ENCODE peak calls at places on chromosomes 12 and 14, in ten cellular contexts. Z is AG04450, O is right cardiac atrium, F is HepG2, S is SK-N-SH, G is adrenal gland, B is mucosa of descending colon, M is NT2/D1, U is psoas muscle, V is tibial nerve. L is an unnamed sample. For H3K9me3, the result is how much of the 10 kb centered on the place peaks cover.

GRCh38 chr14:69129264-69129880 is 23.5 kb downstream of the DCAF5 start:
- DNase-seq in Z (peak), O (peak), F (peak), S (peak), G (peak), B (peak), M (peak), U (peak), V (peak), L (peak)

GRCh38 chr12:10717410-10717809 is 5.7 kb downstream of the YBX3 start:
- DNase-seq in Z (no peak), O (no peak), F (no peak), S (no peak), G (no peak), B (no peak), M (no peak), U (no peak), V (no peak), L (no peak)

GRCh38 chr14:101127239-101127638 is 223.7 kb upstream of the RTL1 start:
- DNase-seq in Z (no peak), O (no peak), F (no peak), S (peak), G (no peak), B (no peak), M (no peak), U (no peak), V (no peak), L (no peak)

GRCh38 chr14:64992328-64992885 is 5.7 kb downstream of the FNTB start:
- DNase-seq in Z (no peak), O (no peak), F (no peak), S (no peak), G (no peak), B (no peak), M (no peak), U (no peak), V (no peak), L (no peak)

GRCh38 chr14:80313806-80314205 is 102.5 kb upstream of the DIO2 start:
- DNase-seq in Z (peak), O (no peak), F (no peak), S (no peak), G (no peak), B (no peak), M (no peak), U (no peak), V (no peak), L (no peak)

GRCh38 chr12:4809449-4810218 is 89.4 kb downstream of the GALNT8 start:
- DNase-seq in Z (no peak), O (peak), F (no peak), S (peak), G (no peak), B (no peak), M (peak), U (peak), V (no peak), L (no peak)

GRCh38 chr14:24058260-24058950 is 6.6 kb downstream of the CARMIL3 start:
- DNase-seq in Z (peak), O (no peak), F (peak), S (peak), G (peak), B (peak), M (no peak), U (peak), V (peak), L (peak)

GRCh38 chr14:75279739-75280447 is 1.3 kb downstream of the FOS start:
- DNase-seq in Z (no peak), O (peak), F (no peak), S (peak), G (peak), B (no peak), M (no peak), U (peak), V (no peak), L (no peak)

GRCh38 chr12:55697686-55698085 is 10.0 kb downstream of the ITGA7 start:
- DNase-seq in Z (no peak), O (no peak), F (no peak), S (no peak), G (peak), B (no peak), M (no peak), U (no peak), V (no peak), L (no peak)

GRCh38 chr14:94474581-94475031 is 1.4 kb downstream of the SERPINA9 start:
- DNase-seq in Z (no peak), O (no peak), F (no peak), S (no peak), G (no peak), B (no peak), M (peak), U (no peak), V (no peak), L (no peak)

GRCh38 chr12:124754491-124754890 is 109.2 kb downstream of the SCARB1 start:
- DNase-seq in Z (no peak), O (no peak), F (no peak), S (no peak), G (no peak), B (no peak), M (no peak), U (no peak), V (no peak), L (no peak)

GRCh38 chr14:58572092-58572853 is 65.5 kb upstream of the DACT1 start:
- DNase-seq in Z (peak), O (no peak), F (peak), S (no peak), G (no peak), B (no peak), M (no peak), U (no peak), V (no peak), L (no peak)

GRCh38 chr12:77097846-77098245 is 32.5 kb upstream of the E2F7 start:
- DNase-seq in Z (no peak), O (no peak), F (no peak), S (no peak), G (no peak), B (no peak), M (no peak), U (no peak), V (no peak), L (no peak)

GRCh38 chr14:103155013-103155412 is 31.8 kb downstream of the TNFAIP2 start:
- DNase-seq in Z (no peak), O (peak), F (peak), S (peak), G (peak), B (peak), M (no peak), U (peak), V (peak), L (no peak)

GRCh38 chr12:71865166-71865713 is 25.7 kb downstream of the TBC1D15 start:
- DNase-seq in Z (peak), O (no peak), F (no peak), S (no peak), G (no peak), B (no peak), M (no peak), U (peak), V (no peak), L (no peak)

GRCh38 chr12:115070313-115070712 is 386.3 kb upstream of the TBX3 start:
- DNase-seq in Z (no peak), O (no peak), F (no peak), S (no peak), G (no peak), B (no peak), M (no peak), U (no peak), V (no peak), L (no peak)

GRCh38 chr12:113259499-113259953 is 38.3 kb downstream of the TPCN1 start:
- DNase-seq in Z (no peak), O (peak), F (peak), S (peak), G (peak), B (peak), M (no peak), U (peak), V (peak), L (no peak)

GRCh38 chr14:98198385-98198784 is 1073.6 kb downstream of the BCL11B start:
- DNase-seq in Z (no peak), O (no peak), F (no peak), S (no peak), G (no peak), B (no peak), M (no peak), U (no peak), V (no peak), L (peak)

GRCh38 chr14:55425091-55425490 is 13.5 kb upstream of the ATG14 start:
- DNase-seq in Z (no peak), O (no peak), F (no peak), S (no peak), G (no peak), B (no peak), M (no peak), U (no peak), V (no peak), L (no peak)

GRCh38 chr12:122096591-122097149 is 18.1 kb downstream of the MLXIP start:
- DNase-seq in Z (no peak), O (no peak), F (no peak), S (no peak), G (peak), B (no peak), M (no peak), U (peak), V (no peak), L (no peak)

GRCh38 chr12:76611533-76611932 is 52.0 kb upstream of the OSBPL8 start:
- DNase-seq in Z (peak), O (no peak), F (no peak), S (no peak), G (no peak), B (no peak), M (no peak), U (no peak), V (no peak), L (no peak)

GRCh38 chr12:111741235-111741812 is 25.4 kb upstream of the ALDH2 start:
- DNase-seq in Z (no peak), O (no peak), F (no peak), S (peak), G (peak), B (peak), M (no peak), U (no peak), V (no peak), L (no peak)

GRCh38 chr12:90938451-90938850 is 16.5 kb downstream of the CCER1 start:
- DNase-seq in Z (no peak), O (no peak), F (no peak), S (no peak), G (no peak), B (no peak), M (no peak), U (no peak), V (no peak), L (no peak)

GRCh38 chr12:49873361-49873934 is 30.3 kb downstream of the FAIM2 start:
- DNase-seq in Z (no peak), O (peak), F (no peak), S (no peak), G (no peak), B (no peak), M (no peak), U (no peak), V (no peak), L (no peak)

GRCh38 chr12:130831246-130831645 is 7.8 kb downstream of the STX2 start:
- DNase-seq in Z (no peak), O (no peak), F (no peak), S (no peak), G (no peak), B (no peak), M (no peak), U (no peak), V (no peak), L (no peak)

GRCh38 chr12:91685917-91686316 is 459.7 kb downstream of the BTG1 start:
- DNase-seq in Z (no peak), O (no peak), F (no peak), S (no peak), G (no peak), B (no peak), M (no peak), U (no peak), V (no peak), L (no peak)

GRCh38 chr12:52389313-52390207 is 4.1 kb upstream of the KRT84 start:
- DNase-seq in Z (no peak), O (no peak), F (no peak), S (no peak), G (no peak), B (no peak), M (peak), U (no peak), V (no peak), L (no peak)

GRCh38 chr14:68676511-68676943 is 116.3 kb downstream of the ZFP36L1 start:
- DNase-seq in Z (no peak), O (no peak), F (peak), S (no peak), G (no peak), B (no peak), M (no peak), U (no peak), V (no peak), L (no peak)

GRCh38 chr12:111201036-111201435 is 167.9 kb downstream of the PHETA1 start:
- DNase-seq in Z (no peak), O (no peak), F (no peak), S (peak), G (no peak), B (no peak), M (peak), U (no peak), V (no peak), L (no peak)

GRCh38 chr14:50659327-50659974 is 8.7 kb downstream of the SAV1 start:
- DNase-seq in Z (no peak), O (no peak), F (no peak), S (no peak), G (peak), B (no peak), M (no peak), U (no peak), V (no peak), L (no peak)

GRCh38 chr14:29757188-29757680 is 170.4 kb downstream of the PRKD1 start:
- DNase-seq in Z (no peak), O (no peak), F (no peak), S (no peak), G (no peak), B (no peak), M (no peak), U (no peak), V (no peak), L (no peak)

GRCh38 chr14:29755311-29756052 is 172.2 kb downstream of the PRKD1 start:
- DNase-seq in Z (no peak), O (no peak), F (no peak), S (no peak), G (peak), B (no peak), M (no peak), U (no peak), V (no peak), L (no peak)

GRCh38 chr14:29749327-29749726 is 178.3 kb downstream of the PRKD1 start:
- DNase-seq in Z (no peak), O (no peak), F (no peak), S (no peak), G (no peak), B (no peak), M (no peak), U (no peak), V (no peak), L (no peak)

GRCh38 chr14:29754134-29754533 is 173.5 kb downstream of the PRKD1 start:
- DNase-seq in Z (no peak), O (no peak), F (no peak), S (no peak), G (no peak), B (no peak), M (no peak), U (no peak), V (no peak), L (no peak)

GRCh38 chr14:29752221-29752923 is 175.3 kb downstream of the PRKD1 start:
- DNase-seq in Z (no peak), O (no peak), F (no peak), S (no peak), G (no peak), B (no peak), M (no peak), U (no peak), V (no peak), L (no peak)
- H3K9me3 ChIP-seq in Z (under half), O (under half), F (half or more), S (under half), G (under half), B (under half), M (under half), U (under half), V (under half), L (under half)

GRCh38 chr12:34209259-34209835 is 187.1 kb downstream of the ALG10 start:
- DNase-seq in Z (no peak), O (no peak), F (no peak), S (peak), G (no peak), B (no peak), M (no peak), U (no peak), V (no peak), L (no peak)
- H3K9me3 ChIP-seq in Z (half or more), O (under half), F (under half), S (under half), G (under half), B (half or more), M (under half), U (under half), V (under half), L (under half)

DNA sequence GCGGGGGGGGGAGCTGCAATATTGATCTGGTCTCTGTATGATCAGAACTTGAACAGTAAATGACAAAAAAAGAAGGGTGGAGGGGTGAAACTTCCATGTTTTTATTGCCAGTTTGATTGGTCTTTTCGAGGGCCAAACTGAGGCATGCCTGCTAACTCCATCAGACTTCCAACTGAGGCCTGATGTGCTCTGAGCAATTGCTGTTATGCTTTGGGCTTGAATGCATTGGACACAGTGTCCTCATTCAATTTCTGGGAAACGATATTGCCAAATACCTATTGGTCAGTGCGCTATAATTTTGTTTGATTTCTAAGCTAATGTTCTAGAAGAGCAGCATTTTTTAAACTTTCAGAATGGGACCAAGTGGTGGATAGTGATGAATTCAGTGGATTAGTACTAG is 2.1 kb upstream of the SLC38A2 start:
- DNase-seq in Z (no peak), O (no peak), F (no peak), S (no peak), G (no peak), B (no peak), M (no peak), U (no peak), V (no peak), L (no peak)
- H3K9me3 ChIP-seq in Z (under half), O (under half), F (under half), S (under half), G (under half), B (under half), M (under half), U (under half), V (under half), L (under half)

GRCh38 chr14:26217778-26218177 is 380.1 kb downstream of the NOVA1 start:
- DNase-seq in Z (no peak), O (no peak), F (no peak), S (no peak), G (no peak), B (peak), M (no peak), U (no peak), V (no peak), L (no peak)
- H3K9me3 ChIP-seq in Z (under half), O (under half), F (half or more), S (under half), G (under half), B (under half), M (under half), U (under half), V (under half), L (under half)

DNA sequence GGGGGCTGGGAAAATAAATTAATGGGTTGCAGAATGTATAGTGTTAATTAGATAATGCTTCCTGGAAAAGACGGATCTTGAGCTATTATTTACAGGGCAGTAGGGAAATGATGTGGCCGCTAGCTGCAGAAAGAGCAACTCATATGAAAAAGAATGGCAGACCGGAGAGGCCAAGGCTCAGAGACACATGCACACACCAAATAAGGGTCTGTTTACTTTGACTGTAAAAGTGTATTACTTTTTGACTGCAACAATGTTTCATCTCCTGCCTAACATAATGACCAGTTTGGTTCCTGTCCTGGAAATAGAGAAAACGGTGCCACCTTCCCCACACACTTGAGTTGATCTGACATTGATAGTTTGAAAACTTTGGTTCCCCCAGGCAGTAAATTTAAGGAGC is 290.9 kb downstream of the CACNA1C start:
- DNase-seq in Z (no peak), O (no peak), F (no peak), S (no peak), G (no peak), B (no peak), M (no peak), U (no peak), V (no peak), L (no peak)
- H3K9me3 ChIP-seq in Z (under half), O (under half), F (under half), S (under half), G (under half), B (under half), M (under half), U (under half), V (under half), L (under half)

GRCh38 chr14:31307618-31308017 is 100.0 kb upstream of the HECTD1 start:
- DNase-seq in Z (no peak), O (no peak), F (no peak), S (no peak), G (no peak), B (no peak), M (no peak), U (no peak), V (no peak), L (no peak)

GRCh38 chr14:31307198-31307597 is 99.6 kb upstream of the HECTD1 start:
- DNase-seq in Z (no peak), O (no peak), F (no peak), S (no peak), G (no peak), B (no peak), M (no peak), U (no peak), V (no peak), L (no peak)

GRCh38 chr14:31300883-31301282 is 93.3 kb upstream of the HECTD1 start:
- DNase-seq in Z (no peak), O (no peak), F (no peak), S (no peak), G (no peak), B (no peak), M (no peak), U (no peak), V (no peak), L (no peak)

GRCh38 chr14:31300296-31300695 is 92.7 kb upstream of the HECTD1 start:
- DNase-seq in Z (no peak), O (no peak), F (no peak), S (no peak), G (no peak), B (no peak), M (no peak), U (no peak), V (no peak), L (no peak)

GRCh38 chr14:31303654-31304053 is 96.1 kb upstream of the HECTD1 start:
- DNase-seq in Z (no peak), O (no peak), F (no peak), S (no peak), G (no peak), B (no peak), M (no peak), U (no peak), V (no peak), L (no peak)
- H3K9me3 ChIP-seq in Z (under half), O (under half), F (under half), S (under half), G (under half), B (under half), M (under half), U (under half), V (under half), L (under half)

DNA sequence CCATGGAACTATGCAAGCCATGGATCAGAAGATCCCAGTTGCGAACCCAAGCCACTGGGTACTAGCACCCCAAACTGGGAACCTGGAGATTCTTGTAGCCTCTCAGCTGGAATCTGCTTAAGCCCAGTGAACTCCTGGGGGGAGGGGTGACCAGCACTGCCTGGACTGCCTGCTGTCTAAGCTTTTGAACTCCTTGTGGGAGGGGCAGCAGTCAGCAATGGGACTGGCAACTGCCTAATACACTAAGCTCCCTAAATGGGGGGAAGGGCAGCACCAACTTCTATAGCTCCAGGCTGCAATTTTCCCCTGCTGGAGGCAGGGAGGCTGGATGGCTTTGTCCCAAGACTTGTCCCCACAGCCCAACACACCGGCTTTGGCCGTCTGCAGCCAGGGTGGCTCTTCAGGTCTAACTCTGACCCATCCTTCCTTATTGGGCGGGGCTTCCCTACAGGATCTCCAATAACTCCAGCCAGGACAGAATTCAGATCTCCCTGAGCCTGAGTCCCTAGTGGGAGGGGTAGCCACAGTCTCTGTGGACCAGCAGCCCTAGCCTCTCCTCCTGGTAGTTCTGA is 485.1 kb downstream of the SOX5 start:
- DNase-seq in Z (no peak), O (no peak), F (no peak), S (no peak), G (no peak), B (no peak), M (peak), U (no peak), V (no peak), L (no peak)
- H3K9me3 ChIP-seq in Z (under half), O (under half), F (under half), S (under half), G (under half), B (under half), M (under half), U (under half), V (under half), L (under half)

GRCh38 chr12:81950871-81951270 is 191.7 kb upstream of the PPFIA2 start:
- DNase-seq in Z (no peak), O (no peak), F (no peak), S (no peak), G (no peak), B (no peak), M (no peak), U (no peak), V (no peak), L (no peak)
- H3K9me3 ChIP-seq in Z (under half), O (under half), F (under half), S (under half), G (under half), B (under half), M (under half), U (under half), V (under half), L (under half)

L was measured in T-helper 17 cell.